ENCODE peak calls at places on chromosomes 16 and 17, in nine cellular contexts. Q, A, B, U, Z, V, I, C and L are unnamed samples. For H3K36me3 and H3K9me3, the result is how much of the 10 kb centered on the place peaks cover.

GRCh38 chr16:73713817-73714495 is 582.7 kb upstream of the PSMD7 start:
- DNase-seq in Q (no peak), A (no peak), B (peak), U (no peak), Z (peak), V (peak), I (peak), C (no peak), L (no peak)

GRCh38 chr16:15752717-15753488 is 102.9 kb downstream of the NDE1 start:
- DNase-seq in Q (no peak), A (no peak), B (no peak), U (peak), Z (no peak), V (no peak), I (no peak), C (no peak), L (no peak)

GRCh38 chr16:83338941-83339340 is 468.8 kb upstream of the HSBP1 start:
- DNase-seq in Q (no peak), A (no peak), B (no peak), U (no peak), Z (no peak), V (no peak), I (no peak), C (no peak), L (no peak)

GRCh38 chr17:55420067-55420775 is 1.4 kb downstream of the MMD start:
- DNase-seq in Q (peak), A (peak), B (no peak), U (no peak), Z (no peak), V (no peak), I (no peak), C (no peak), L (no peak)

GRCh38 chr16:68700120-68700519 is 37.0 kb upstream of the CDH1 start:
- DNase-seq in Q (no peak), A (no peak), B (no peak), U (no peak), Z (no peak), V (no peak), I (no peak), C (peak), L (no peak)

GRCh38 chr16:59212492-59213024 is 478.4 kb upstream of the GOT2 start:
- DNase-seq in Q (no peak), A (no peak), B (no peak), U (no peak), Z (no peak), V (no peak), I (no peak), C (no peak), L (no peak)

GRCh38 chr17:2709173-2709661 is 2.3 kb downstream of the CLUH start:
- DNase-seq in Q (no peak), A (no peak), B (peak), U (peak), Z (peak), V (peak), I (no peak), C (no peak), L (peak)

GRCh38 chr17:46061435-46061834 is 62.4 kb downstream of the STH start:
- DNase-seq in Q (no peak), A (no peak), B (no peak), U (no peak), Z (peak), V (no peak), I (no peak), C (no peak), L (no peak)

GRCh38 chr16:69940676-69941075 is 10.5 kb upstream of the CLEC18A start:
- DNase-seq in Q (no peak), A (no peak), B (no peak), U (peak), Z (no peak), V (no peak), I (no peak), C (no peak), L (no peak)

GRCh38 chr17:27247071-27247957 is 46.6 kb upstream of the WSB1 start:
- DNase-seq in Q (no peak), A (peak), B (peak), U (peak), Z (peak), V (peak), I (peak), C (no peak), L (peak)

DNA sequence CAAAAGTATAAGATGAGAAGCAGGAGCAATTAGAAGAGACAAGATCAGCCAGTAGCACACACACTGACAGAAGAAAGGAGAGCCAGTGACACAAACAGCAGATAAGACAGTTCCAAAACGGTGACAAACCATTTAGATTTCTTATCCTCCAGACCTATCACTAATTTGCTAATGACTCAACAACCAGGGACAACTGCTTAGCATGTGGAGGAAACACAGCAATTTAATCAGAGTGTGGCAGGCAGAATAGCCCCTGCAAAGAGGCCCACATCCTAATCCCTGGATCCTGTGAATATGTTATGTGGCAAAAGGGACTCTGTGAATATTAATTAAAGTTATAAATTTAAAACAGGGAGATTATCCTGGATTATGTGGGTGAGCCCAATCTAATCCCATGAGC is 81.1 kb downstream of the CACNG1 start:
- DNase-seq in Q (no peak), A (no peak), B (no peak), U (no peak), Z (no peak), V (no peak), I (no peak), C (no peak), L (no peak)
- H3K36me3 ChIP-seq in Q (under half), A (under half), B (under half), U (under half), Z (under half), V (under half), I (half or more), C (under half), L (under half)

DNA sequence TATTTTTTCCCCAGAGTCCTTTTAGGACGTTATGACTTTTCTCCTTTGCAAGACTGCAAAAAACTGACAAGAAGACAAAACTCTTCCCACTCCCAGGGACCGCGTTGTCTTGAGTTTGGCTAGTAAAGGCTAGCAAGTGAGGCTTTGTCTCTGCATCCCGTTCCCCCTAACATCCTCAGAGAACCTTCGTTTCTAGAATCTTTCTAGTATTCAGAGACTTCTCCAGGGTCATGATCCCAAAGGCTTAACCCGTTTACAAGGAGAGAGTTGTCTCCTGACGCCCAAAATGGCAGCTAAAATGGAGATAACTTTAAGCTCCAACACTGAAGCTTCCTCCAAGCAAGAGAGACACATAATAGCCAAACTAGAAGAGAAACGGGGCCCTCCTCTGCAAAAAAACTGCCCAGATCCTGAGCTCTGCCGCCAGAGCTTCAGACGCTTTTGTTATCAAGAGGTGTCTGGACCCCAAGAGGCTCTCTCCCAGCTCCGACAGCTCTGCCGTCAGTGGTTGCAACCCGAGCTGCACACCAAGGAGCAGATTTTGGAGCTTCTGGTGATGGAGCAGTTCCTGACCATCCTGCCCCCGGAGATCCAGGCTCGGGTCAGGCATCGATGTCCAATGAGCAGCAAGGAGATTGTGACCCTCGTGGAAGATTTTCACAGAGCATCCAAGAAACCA is 843 bp downstream of the ZNF174 start:
- DNase-seq in Q (no peak), A (no peak), B (no peak), U (no peak), Z (no peak), V (peak), I (no peak), C (no peak), L (no peak)
- H3K9me3 ChIP-seq in Q (under half), A (under half), B (under half), U (under half), Z (under half), V (under half), I (under half), C (under half), L (under half)

GRCh38 chr16:5073279-5073629 is 1.6 kb downstream of the ALG1 start:
- DNase-seq in Q (no peak), A (no peak), B (no peak), U (no peak), Z (no peak), V (no peak), I (no peak), C (no peak), L (no peak)

GRCh38 chr16:5070431-5071186 is 1.0 kb upstream of the ALG1 start:
- DNase-seq in Q (no peak), A (no peak), B (no peak), U (no peak), Z (no peak), V (no peak), I (no peak), C (no peak), L (peak)

GRCh38 chr16:5071341-5071680 is 332 bp upstream of the ALG1 start:
- DNase-seq in Q (no peak), A (no peak), B (no peak), U (no peak), Z (no peak), V (no peak), I (no peak), C (no peak), L (no peak)

GRCh38 chr16:5071681-5072333 is at the start of gene ALG1:
- DNase-seq in Q (peak), A (peak), B (peak), U (peak), Z (peak), V (peak), I (peak), C (peak), L (peak)

DNA sequence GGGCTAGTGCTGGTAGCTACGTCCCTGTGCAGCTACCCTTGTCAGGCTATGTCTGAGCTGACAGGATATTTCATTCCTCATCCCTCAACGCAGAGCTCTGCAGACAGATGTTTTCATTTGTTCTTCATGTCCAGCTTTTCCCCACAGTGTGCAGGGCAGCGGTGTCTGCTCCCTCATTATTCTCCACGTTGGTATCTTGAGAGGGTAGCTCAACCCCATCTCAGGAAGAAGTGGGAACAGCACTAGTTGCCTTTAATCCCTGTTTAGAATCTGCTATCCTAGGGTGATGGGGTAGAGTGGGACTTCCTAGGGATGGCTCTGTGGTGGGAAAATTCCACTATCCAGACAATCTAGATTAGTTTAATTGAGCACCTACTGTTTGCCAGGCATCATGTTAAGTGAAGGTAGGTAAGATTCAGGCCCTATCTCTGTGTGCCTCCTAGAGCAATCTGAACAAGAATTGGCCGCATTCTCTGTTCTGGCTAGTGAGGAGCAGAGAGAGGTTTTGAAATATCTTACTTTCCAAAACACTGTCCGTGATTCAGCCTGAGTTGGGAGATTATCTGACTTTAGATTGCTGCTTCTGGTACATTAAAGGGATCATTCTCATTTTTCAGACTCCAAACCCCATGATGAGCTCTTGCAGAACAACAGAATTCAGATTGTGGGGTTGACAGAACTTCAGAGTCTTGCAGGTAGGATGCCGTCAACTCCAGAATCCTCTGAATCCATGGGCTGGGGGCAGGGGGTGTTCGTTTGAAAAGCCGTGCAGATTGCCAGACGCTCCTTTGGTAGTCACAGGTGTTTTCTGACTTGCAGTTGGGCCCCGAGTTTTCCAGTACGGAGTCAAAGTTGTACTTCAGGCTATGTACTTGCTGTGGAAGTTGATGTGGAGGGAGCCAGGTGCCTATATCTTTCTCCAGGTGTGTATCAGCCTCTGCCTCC is 963 bp downstream of the ALG1 start:
- DNase-seq in Q (no peak), A (no peak), B (no peak), U (no peak), Z (no peak), V (no peak), I (no peak), C (no peak), L (no peak)
- H3K27ac ChIP-seq in Q (peak), A (peak), B (peak), U (peak), Z (peak), V (peak), I (peak), C (peak), L (no peak)

GRCh38 chr16:11896776-11897175 is 19.0 kb downstream of the GSPT1 start:
- DNase-seq in Q (no peak), A (no peak), B (no peak), U (no peak), Z (peak), V (no peak), I (no peak), C (no peak), L (no peak)

GRCh38 chr16:11890231-11890630 is 25.5 kb downstream of the GSPT1 start:
- DNase-seq in Q (no peak), A (no peak), B (no peak), U (no peak), Z (no peak), V (no peak), I (no peak), C (no peak), L (no peak)

DNA sequence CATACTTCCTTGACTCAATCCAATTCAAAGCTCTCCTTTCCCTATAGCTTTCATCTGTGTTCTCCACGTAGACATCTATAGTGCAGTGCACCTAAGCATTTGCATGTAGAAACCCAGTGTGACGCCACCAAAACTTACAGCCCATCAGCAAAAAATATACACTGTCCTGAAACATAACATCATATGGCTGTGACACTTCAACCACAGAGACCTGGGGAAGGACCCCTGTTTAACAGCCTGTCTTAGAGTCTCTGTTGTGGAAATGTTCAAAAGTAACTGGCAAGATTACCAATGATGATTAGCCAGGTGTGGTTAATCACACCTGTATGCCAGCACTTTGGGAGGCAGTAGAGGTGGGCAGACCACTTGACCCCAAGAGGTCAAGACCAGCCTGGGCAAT is 22.2 kb downstream of the GSPT1 start:
- DNase-seq in Q (no peak), A (no peak), B (no peak), U (no peak), Z (no peak), V (no peak), I (no peak), C (no peak), L (no peak)
- H3K36me3 ChIP-seq in Q (under half), A (under half), B (under half), U (under half), Z (under half), V (under half), I (half or more), C (under half), L (under half)

GRCh38 chr16:3377917-3378316 is 22.2 kb downstream of the OR2C1 start:
- DNase-seq in Q (no peak), A (no peak), B (no peak), U (no peak), Z (no peak), V (no peak), I (no peak), C (no peak), L (no peak)

GRCh38 chr16:3375680-3376079 is 20.0 kb downstream of the OR2C1 start:
- DNase-seq in Q (no peak), A (no peak), B (no peak), U (no peak), Z (no peak), V (no peak), I (no peak), C (no peak), L (no peak)
- H3K9me3 ChIP-seq in Q (under half), A (under half), B (under half), U (under half), Z (under half), V (under half), I (under half), C (under half), L (under half)

DNA sequence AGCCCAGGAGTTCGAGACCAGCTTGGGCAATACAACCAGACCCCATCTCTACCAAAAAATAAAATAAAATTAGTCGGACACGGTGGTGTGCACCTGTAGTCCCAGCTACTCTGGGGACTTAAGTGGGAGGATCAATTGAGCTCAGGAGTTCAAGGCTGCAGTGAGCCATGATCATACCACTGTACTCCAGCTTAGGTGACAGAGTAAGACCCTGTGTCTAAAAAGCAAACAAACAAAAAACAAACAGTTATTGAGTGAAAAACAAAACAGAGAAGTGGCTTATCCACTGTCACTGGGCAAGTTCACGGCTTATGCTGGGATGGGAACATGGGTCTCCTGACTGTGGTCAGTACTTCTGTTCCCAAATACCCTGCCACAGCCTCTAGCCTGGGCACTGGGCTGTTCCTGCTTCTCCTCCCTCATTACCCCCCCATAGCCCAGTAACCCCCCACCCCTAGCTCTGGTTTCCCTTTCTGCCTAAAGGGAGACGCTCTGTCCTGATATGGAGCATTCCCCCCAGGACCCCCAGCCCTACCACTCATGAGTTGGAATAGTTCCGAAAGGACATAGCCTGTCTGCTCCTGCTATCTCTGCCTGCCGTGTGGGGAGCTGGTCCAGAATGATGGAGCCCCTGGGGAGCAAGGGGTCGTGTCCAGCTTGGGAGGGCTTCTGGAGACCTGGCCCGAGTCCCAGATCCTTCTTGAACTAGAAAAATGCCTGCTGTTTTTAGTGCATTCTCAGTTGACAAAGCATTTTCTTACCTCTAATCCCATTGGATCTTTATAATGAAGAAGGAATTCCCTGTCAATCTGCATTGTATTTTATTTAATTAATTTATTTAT is 9.4 kb upstream of the GRN start:
- DNase-seq in Q (no peak), A (no peak), B (no peak), U (peak), Z (no peak), V (no peak), I (no peak), C (no peak), L (no peak)
- H3K27ac ChIP-seq in Q (no peak), A (no peak), B (no peak), U (no peak), Z (no peak), V (no peak), I (no peak), C (no peak), L (no peak)

GRCh38 chr16:301950-302349 is 19.0 kb downstream of the PDIA2 start:
- DNase-seq in Q (no peak), A (no peak), B (no peak), U (no peak), Z (no peak), V (no peak), I (no peak), C (no peak), L (no peak)
- H3K36me3 ChIP-seq in Q (under half), A (under half), B (under half), U (under half), Z (under half), V (under half), I (half or more), C (under half), L (under half)

GRCh38 chr16:35748621-35749252 is 2289.3 kb downstream of the TP53TG3F start:
- DNase-seq in Q (no peak), A (no peak), B (no peak), U (no peak), Z (no peak), V (no peak), I (peak), C (no peak), L (no peak)
- H3K9me3 ChIP-seq in Q (under half), A (under half), B (under half), U (under half), Z (under half), V (under half), I (under half), C (under half), L (under half)